ENCODE peak calls at places on chromosome 20, in eight cellular contexts. One of them, this sample, is unnamed.

GRCh38 chr20:47042464-47042863 is 147.8 kb downstream of the EYA2 start:
- DNase-seq in activated T-cell treated with anti-CD3 and anti-CD28 coated beads for 1 hour: no peak
- DNase-seq in amygdala: no peak
- DNase-seq in head of caudate nucleus: no peak
- DNase-seq in GM06990: no peak
- DNase-seq in pancreas: no peak
- DNase-seq in HT1080: no peak
- DNase-seq in cerebellum: no peak
- DNase-seq in this sample: no peak

GRCh38 chr20:34541264-34541901 is 17.1 kb upstream of the MAP1LC3A start:
- DNase-seq in activated T-cell treated with anti-CD3 and anti-CD28 coated beads for 1 hour: no peak
- DNase-seq in GM06990: no peak
- DNase-seq in head of caudate nucleus: no peak
- DNase-seq in HT1080: no peak
- DNase-seq in amygdala: no peak
- DNase-seq in pancreas: no peak
- DNase-seq in cerebellum: no peak
- DNase-seq in this sample: no peak

GRCh38 chr20:45611054-45611453 is 18.5 kb upstream of the WFDC10A start:
- DNase-seq in GM06990: no peak
- DNase-seq in cerebellum: no peak
- DNase-seq in amygdala: no peak
- DNase-seq in pancreas: no peak
- DNase-seq in head of caudate nucleus: no peak
- DNase-seq in HT1080: peak
- DNase-seq in activated T-cell treated with anti-CD3 and anti-CD28 coated beads for 1 hour: no peak
- DNase-seq in this sample: no peak

GRCh38 chr20:60921021-60921622 is 330.9 kb upstream of the CDH4 start:
- DNase-seq in pancreas: no peak
- DNase-seq in cerebellum: no peak
- DNase-seq in amygdala: no peak
- DNase-seq in head of caudate nucleus: peak
- DNase-seq in activated T-cell treated with anti-CD3 and anti-CD28 coated beads for 1 hour: peak
- DNase-seq in GM06990: no peak
- DNase-seq in HT1080: no peak
- DNase-seq in this sample: peak

GRCh38 chr20:63653041-63653973 is at the start of gene STMN3:
- DNase-seq in GM06990: peak
- DNase-seq in amygdala: peak
- DNase-seq in activated T-cell treated with anti-CD3 and anti-CD28 coated beads for 1 hour: peak
- DNase-seq in pancreas: peak
- DNase-seq in HT1080: peak
- DNase-seq in cerebellum: peak
- DNase-seq in head of caudate nucleus: peak
- DNase-seq in this sample: peak

GRCh38 chr20:38175221-38176030 is 10.4 kb upstream of the TGM2 start:
- DNase-seq in cerebellum: no peak
- DNase-seq in head of caudate nucleus: no peak
- DNase-seq in HT1080: no peak
- DNase-seq in pancreas: peak
- DNase-seq in activated T-cell treated with anti-CD3 and anti-CD28 coated beads for 1 hour: no peak
- DNase-seq in amygdala: no peak
- DNase-seq in GM06990: no peak
- DNase-seq in this sample: no peak

GRCh38 chr20:14223806-14224205 is 113.6 kb downstream of the FLRT3 start:
- DNase-seq in cerebellum: no peak
- DNase-seq in amygdala: no peak
- DNase-seq in activated T-cell treated with anti-CD3 and anti-CD28 coated beads for 1 hour: no peak
- DNase-seq in pancreas: no peak
- DNase-seq in HT1080: no peak
- DNase-seq in GM06990: no peak
- DNase-seq in head of caudate nucleus: no peak
- DNase-seq in this sample: no peak

GRCh38 chr20:20083796-20084195 is 31.5 kb downstream of the CFAP61 start:
- DNase-seq in GM06990: no peak
- DNase-seq in cerebellum: peak
- DNase-seq in head of caudate nucleus: no peak
- DNase-seq in pancreas: no peak
- DNase-seq in HT1080: peak
- DNase-seq in activated T-cell treated with anti-CD3 and anti-CD28 coated beads for 1 hour: no peak
- DNase-seq in amygdala: no peak
- DNase-seq in this sample: no peak

GRCh38 chr20:5918856-5919633 is 31.3 kb downstream of the TRMT6 start:
- DNase-seq in GM06990: no peak
- DNase-seq in HT1080: peak
- DNase-seq in pancreas: no peak
- DNase-seq in head of caudate nucleus: no peak
- DNase-seq in cerebellum: no peak
- DNase-seq in activated T-cell treated with anti-CD3 and anti-CD28 coated beads for 1 hour: no peak
- DNase-seq in amygdala: no peak
- DNase-seq in this sample: no peak

GRCh38 chr20:59631751-59632380 is 27.5 kb downstream of the PHACTR3 start:
- DNase-seq in cerebellum: no peak
- DNase-seq in GM06990: no peak
- DNase-seq in head of caudate nucleus: no peak
- DNase-seq in amygdala: no peak
- DNase-seq in activated T-cell treated with anti-CD3 and anti-CD28 coated beads for 1 hour: no peak
- DNase-seq in pancreas: no peak
- DNase-seq in HT1080: no peak
- DNase-seq in this sample: no peak